ENCODE peak calls at places on chromosome 9, in nine cellular contexts. One of them, this sample, is unnamed. For H3K4me1, the result is how much of the 10 kb centered on the place peaks cover.

GRCh38 chr9:136457326-136457725 is 17.7 kb upstream of the INPP5E start:
- DNase-seq in fibroblast of lung: no peak
- DNase-seq in CD8-positive, alpha-beta T cell: no peak
- DNase-seq in neuronal stem cell: no peak
- DNase-seq in stomach: no peak
- DNase-seq in naive thymus-derived CD4-positive, alpha-beta T cell: no peak
- DNase-seq in neural progenitor cell: no peak
- DNase-seq in prostate gland: no peak
- DNase-seq in heart right ventricle: no peak
- DNase-seq in this sample: no peak

GRCh38 chr9:111728617-111729366 is 65.9 kb downstream of the SHOC1 start:
- DNase-seq in fibroblast of lung: peak
- DNase-seq in CD8-positive, alpha-beta T cell: no peak
- DNase-seq in neuronal stem cell: no peak
- DNase-seq in stomach: no peak
- DNase-seq in naive thymus-derived CD4-positive, alpha-beta T cell: no peak
- DNase-seq in neural progenitor cell: no peak
- DNase-seq in prostate gland: no peak
- DNase-seq in heart right ventricle: no peak
- DNase-seq in this sample: peak

GRCh38 chr9:108972626-108973209 is 38.5 kb downstream of the ABITRAM start:
- DNase-seq in fibroblast of lung: peak
- DNase-seq in CD8-positive, alpha-beta T cell: no peak
- DNase-seq in neuronal stem cell: no peak
- DNase-seq in stomach: no peak
- DNase-seq in naive thymus-derived CD4-positive, alpha-beta T cell: no peak
- DNase-seq in neural progenitor cell: no peak
- DNase-seq in prostate gland: no peak
- DNase-seq in heart right ventricle: no peak
- DNase-seq in this sample: peak

GRCh38 chr9:120765910-120766309 is 27.3 kb downstream of the FBXW2 start:
- DNase-seq in fibroblast of lung: no peak
- DNase-seq in CD8-positive, alpha-beta T cell: no peak
- DNase-seq in neuronal stem cell: no peak
- DNase-seq in stomach: no peak
- DNase-seq in naive thymus-derived CD4-positive, alpha-beta T cell: no peak
- DNase-seq in neural progenitor cell: peak
- DNase-seq in prostate gland: no peak
- DNase-seq in heart right ventricle: no peak
- DNase-seq in this sample: no peak

GRCh38 chr9:89473762-89474469 is 24.0 kb downstream of the SEMA4D start:
- DNase-seq in fibroblast of lung: peak
- DNase-seq in CD8-positive, alpha-beta T cell: no peak
- DNase-seq in neuronal stem cell: no peak
- DNase-seq in stomach: no peak
- DNase-seq in naive thymus-derived CD4-positive, alpha-beta T cell: no peak
- DNase-seq in neural progenitor cell: no peak
- DNase-seq in prostate gland: no peak
- DNase-seq in heart right ventricle: no peak
- DNase-seq in this sample: no peak

GRCh38 chr9:38768351-38768761 is 48.4 kb upstream of the FAM240B start:
- DNase-seq in fibroblast of lung: peak
- DNase-seq in CD8-positive, alpha-beta T cell: no peak
- DNase-seq in neuronal stem cell: no peak
- DNase-seq in stomach: no peak
- DNase-seq in naive thymus-derived CD4-positive, alpha-beta T cell: no peak
- DNase-seq in neural progenitor cell: no peak
- DNase-seq in prostate gland: no peak
- DNase-seq in heart right ventricle: no peak
- DNase-seq in this sample: no peak

GRCh38 chr9:112119225-112120045 is 55.7 kb downstream of the SUSD1 start:
- DNase-seq in fibroblast of lung: peak
- DNase-seq in CD8-positive, alpha-beta T cell: no peak
- DNase-seq in neuronal stem cell: no peak
- DNase-seq in stomach: peak
- DNase-seq in naive thymus-derived CD4-positive, alpha-beta T cell: no peak
- DNase-seq in neural progenitor cell: no peak
- DNase-seq in prostate gland: peak
- DNase-seq in heart right ventricle: no peak
- DNase-seq in this sample: no peak

GRCh38 chr9:97573482-97574073 is 59.6 kb downstream of the TSTD2 start:
- DNase-seq in fibroblast of lung: no peak
- DNase-seq in CD8-positive, alpha-beta T cell: no peak
- DNase-seq in neuronal stem cell: no peak
- DNase-seq in stomach: no peak
- DNase-seq in naive thymus-derived CD4-positive, alpha-beta T cell: no peak
- DNase-seq in neural progenitor cell: no peak
- DNase-seq in prostate gland: no peak
- DNase-seq in heart right ventricle: no peak
- DNase-seq in this sample: no peak

GRCh38 chr9:130846487-130847305 is 11.6 kb downstream of the ABL1 start:
- DNase-seq in fibroblast of lung: peak
- DNase-seq in CD8-positive, alpha-beta T cell: no peak
- DNase-seq in neuronal stem cell: no peak
- DNase-seq in stomach: peak
- DNase-seq in naive thymus-derived CD4-positive, alpha-beta T cell: no peak
- DNase-seq in neural progenitor cell: no peak
- DNase-seq in prostate gland: no peak
- DNase-seq in heart right ventricle: peak
- DNase-seq in this sample: peak

GRCh38 chr9:92947268-92948031 is at the start of gene FGD3:
- DNase-seq in fibroblast of lung: peak
- DNase-seq in CD8-positive, alpha-beta T cell: no peak
- DNase-seq in neuronal stem cell: no peak
- DNase-seq in stomach: peak
- DNase-seq in naive thymus-derived CD4-positive, alpha-beta T cell: no peak
- DNase-seq in neural progenitor cell: peak
- DNase-seq in prostate gland: no peak
- DNase-seq in heart right ventricle: peak
- DNase-seq in this sample: peak

GRCh38 chr9:92196909-92197308 is 81.7 kb upstream of the SPTLC1 start:
- DNase-seq in fibroblast of lung: peak
- DNase-seq in CD8-positive, alpha-beta T cell: no peak
- DNase-seq in neuronal stem cell: no peak
- DNase-seq in stomach: no peak
- DNase-seq in naive thymus-derived CD4-positive, alpha-beta T cell: no peak
- DNase-seq in neural progenitor cell: no peak
- DNase-seq in prostate gland: no peak
- DNase-seq in heart right ventricle: no peak
- DNase-seq in this sample: no peak

GRCh38 chr9:96719538-96720315 is 58.2 kb downstream of the ZNF510 start:
- DNase-seq in fibroblast of lung: no peak
- DNase-seq in CD8-positive, alpha-beta T cell: no peak
- DNase-seq in neuronal stem cell: no peak
- DNase-seq in stomach: peak
- DNase-seq in naive thymus-derived CD4-positive, alpha-beta T cell: no peak
- DNase-seq in neural progenitor cell: no peak
- DNase-seq in prostate gland: no peak
- DNase-seq in heart right ventricle: no peak
- DNase-seq in this sample: no peak

GRCh38 chr9:127223810-127224177 is 40.8 kb upstream of the GARNL3 start:
- DNase-seq in fibroblast of lung: no peak
- DNase-seq in CD8-positive, alpha-beta T cell: no peak
- DNase-seq in neuronal stem cell: no peak
- DNase-seq in stomach: no peak
- DNase-seq in naive thymus-derived CD4-positive, alpha-beta T cell: no peak
- DNase-seq in neural progenitor cell: no peak
- DNase-seq in prostate gland: no peak
- DNase-seq in heart right ventricle: no peak
- DNase-seq in this sample: no peak

GRCh38 chr9:4849364-4849763 is 56.6 kb downstream of the RCL1 start:
- DNase-seq in fibroblast of lung: no peak
- DNase-seq in CD8-positive, alpha-beta T cell: no peak
- DNase-seq in neuronal stem cell: no peak
- DNase-seq in stomach: no peak
- DNase-seq in naive thymus-derived CD4-positive, alpha-beta T cell: no peak
- DNase-seq in neural progenitor cell: no peak
- DNase-seq in prostate gland: no peak
- DNase-seq in heart right ventricle: no peak
- DNase-seq in this sample: no peak

GRCh38 chr9:127903557-127904475 is 4.4 kb upstream of the ST6GALNAC6 start:
- DNase-seq in fibroblast of lung: no peak
- DNase-seq in CD8-positive, alpha-beta T cell: peak
- DNase-seq in neuronal stem cell: no peak
- DNase-seq in stomach: peak
- DNase-seq in naive thymus-derived CD4-positive, alpha-beta T cell: peak
- DNase-seq in neural progenitor cell: no peak
- DNase-seq in prostate gland: no peak
- DNase-seq in heart right ventricle: peak
- DNase-seq in this sample: no peak

GRCh38 chr9:136342191-136343120 is 15.1 kb downstream of the GPSM1 start:
- DNase-seq in fibroblast of lung: peak
- DNase-seq in CD8-positive, alpha-beta T cell: peak
- DNase-seq in neuronal stem cell: peak
- DNase-seq in stomach: peak
- DNase-seq in naive thymus-derived CD4-positive, alpha-beta T cell: no peak
- DNase-seq in neural progenitor cell: peak
- DNase-seq in prostate gland: peak
- DNase-seq in heart right ventricle: peak
- DNase-seq in this sample: peak

GRCh38 chr9:3676766-3677165 is 151.0 kb upstream of the RFX3 start:
- DNase-seq in fibroblast of lung: no peak
- DNase-seq in CD8-positive, alpha-beta T cell: no peak
- DNase-seq in neuronal stem cell: no peak
- DNase-seq in stomach: no peak
- DNase-seq in naive thymus-derived CD4-positive, alpha-beta T cell: no peak
- DNase-seq in neural progenitor cell: no peak
- DNase-seq in prostate gland: peak
- DNase-seq in heart right ventricle: no peak
- DNase-seq in this sample: no peak

GRCh38 chr9:93143830-93144530 is 9.9 kb upstream of the NINJ1 start:
- DNase-seq in fibroblast of lung: no peak
- DNase-seq in CD8-positive, alpha-beta T cell: peak
- DNase-seq in neuronal stem cell: no peak
- DNase-seq in stomach: no peak
- DNase-seq in naive thymus-derived CD4-positive, alpha-beta T cell: peak
- DNase-seq in neural progenitor cell: no peak
- DNase-seq in prostate gland: peak
- DNase-seq in heart right ventricle: no peak
- DNase-seq in this sample: no peak

GRCh38 chr9:103483471-103484096 is 488.5 kb downstream of the CYLC2 start:
- DNase-seq in fibroblast of lung: no peak
- DNase-seq in CD8-positive, alpha-beta T cell: no peak
- DNase-seq in neuronal stem cell: no peak
- DNase-seq in stomach: no peak
- DNase-seq in naive thymus-derived CD4-positive, alpha-beta T cell: no peak
- DNase-seq in neural progenitor cell: no peak
- DNase-seq in prostate gland: no peak
- DNase-seq in heart right ventricle: no peak
- DNase-seq in this sample: no peak

GRCh38 chr9:86795861-86796497 is 151.3 kb downstream of the GAS1 start:
- DNase-seq in fibroblast of lung: peak
- DNase-seq in CD8-positive, alpha-beta T cell: no peak
- DNase-seq in neuronal stem cell: no peak
- DNase-seq in stomach: no peak
- DNase-seq in naive thymus-derived CD4-positive, alpha-beta T cell: no peak
- DNase-seq in neural progenitor cell: peak
- DNase-seq in prostate gland: no peak
- DNase-seq in heart right ventricle: no peak
- DNase-seq in this sample: no peak

GRCh38 chr9:86792136-86792535 is 155.2 kb downstream of the GAS1 start:
- DNase-seq in fibroblast of lung: peak
- DNase-seq in CD8-positive, alpha-beta T cell: no peak
- DNase-seq in neuronal stem cell: no peak
- DNase-seq in stomach: no peak
- DNase-seq in naive thymus-derived CD4-positive, alpha-beta T cell: no peak
- DNase-seq in neural progenitor cell: no peak
- DNase-seq in prostate gland: no peak
- DNase-seq in heart right ventricle: no peak
- DNase-seq in this sample: no peak

GRCh38 chr9:86794356-86795046 is 152.8 kb downstream of the GAS1 start:
- DNase-seq in fibroblast of lung: peak
- DNase-seq in CD8-positive, alpha-beta T cell: no peak
- DNase-seq in neuronal stem cell: no peak
- DNase-seq in stomach: no peak
- DNase-seq in naive thymus-derived CD4-positive, alpha-beta T cell: no peak
- DNase-seq in neural progenitor cell: no peak
- DNase-seq in prostate gland: no peak
- DNase-seq in heart right ventricle: no peak
- DNase-seq in this sample: peak

GRCh38 chr9:86796671-86797070 is 150.6 kb downstream of the GAS1 start:
- DNase-seq in fibroblast of lung: no peak
- DNase-seq in CD8-positive, alpha-beta T cell: no peak
- DNase-seq in neuronal stem cell: no peak
- DNase-seq in stomach: no peak
- DNase-seq in naive thymus-derived CD4-positive, alpha-beta T cell: no peak
- DNase-seq in neural progenitor cell: no peak
- DNase-seq in prostate gland: no peak
- DNase-seq in heart right ventricle: no peak
- DNase-seq in this sample: no peak

GRCh38 chr9:86795047-86795437 is 152.3 kb downstream of the GAS1 start:
- DNase-seq in fibroblast of lung: no peak
- DNase-seq in CD8-positive, alpha-beta T cell: no peak
- DNase-seq in neuronal stem cell: no peak
- DNase-seq in stomach: no peak
- DNase-seq in naive thymus-derived CD4-positive, alpha-beta T cell: no peak
- DNase-seq in neural progenitor cell: peak
- DNase-seq in prostate gland: no peak
- DNase-seq in heart right ventricle: no peak
- DNase-seq in this sample: no peak
- H3K27ac ChIP-seq in fibroblast of lung: no peak
- H3K27ac ChIP-seq in CD8-positive, alpha-beta T cell: no peak
- H3K27ac ChIP-seq in neuronal stem cell: no peak
- H3K27ac ChIP-seq in stomach: no peak
- H3K27ac ChIP-seq in naive thymus-derived CD4-positive, alpha-beta T cell: no peak
- H3K27ac ChIP-seq in neural progenitor cell: no peak
- H3K27ac ChIP-seq in prostate gland: no peak
- H3K27ac ChIP-seq in heart right ventricle: peak
- H3K27ac ChIP-seq in this sample: no peak

GRCh38 chr9:114894206-114894605 is 36.2 kb downstream of the TNFSF8 start:
- DNase-seq in fibroblast of lung: peak
- DNase-seq in CD8-positive, alpha-beta T cell: no peak
- DNase-seq in neuronal stem cell: no peak
- DNase-seq in stomach: no peak
- DNase-seq in naive thymus-derived CD4-positive, alpha-beta T cell: no peak
- DNase-seq in neural progenitor cell: no peak
- DNase-seq in prostate gland: no peak
- DNase-seq in heart right ventricle: no peak
- DNase-seq in this sample: no peak
- H3K4me1 ChIP-seq in fibroblast of lung: under half
- H3K4me1 ChIP-seq in CD8-positive, alpha-beta T cell: half or more
- H3K4me1 ChIP-seq in neuronal stem cell: under half
- H3K4me1 ChIP-seq in stomach: under half
- H3K4me1 ChIP-seq in naive thymus-derived CD4-positive, alpha-beta T cell: half or more
- H3K4me1 ChIP-seq in neural progenitor cell: under half
- H3K4me1 ChIP-seq in prostate gland: under half
- H3K4me1 ChIP-seq in heart right ventricle: under half
- H3K4me1 ChIP-seq in this sample: under half

GRCh38 chr9:122814545-122814944 is 13.8 kb downstream of the PDCL start:
- DNase-seq in fibroblast of lung: no peak
- DNase-seq in CD8-positive, alpha-beta T cell: no peak
- DNase-seq in neuronal stem cell: no peak
- DNase-seq in stomach: no peak
- DNase-seq in naive thymus-derived CD4-positive, alpha-beta T cell: no peak
- DNase-seq in neural progenitor cell: no peak
- DNase-seq in prostate gland: no peak
- DNase-seq in heart right ventricle: no peak
- DNase-seq in this sample: no peak
- H3K27ac ChIP-seq in fibroblast of lung: no peak
- H3K27ac ChIP-seq in CD8-positive, alpha-beta T cell: no peak
- H3K27ac ChIP-seq in neuronal stem cell: no peak
- H3K27ac ChIP-seq in stomach: no peak
- H3K27ac ChIP-seq in naive thymus-derived CD4-positive, alpha-beta T cell: no peak
- H3K27ac ChIP-seq in neural progenitor cell: no peak
- H3K27ac ChIP-seq in prostate gland: no peak
- H3K27ac ChIP-seq in heart right ventricle: no peak
- H3K27ac ChIP-seq in this sample: no peak

GRCh38 chr9:14214693-14215092 is 99.2 kb downstream of the NFIB start:
- DNase-seq in fibroblast of lung: no peak
- DNase-seq in CD8-positive, alpha-beta T cell: no peak
- DNase-seq in neuronal stem cell: no peak
- DNase-seq in stomach: no peak
- DNase-seq in naive thymus-derived CD4-positive, alpha-beta T cell: no peak
- DNase-seq in neural progenitor cell: no peak
- DNase-seq in prostate gland: no peak
- DNase-seq in heart right ventricle: no peak
- DNase-seq in this sample: no peak
- H3K4me1 ChIP-seq in fibroblast of lung: under half
- H3K4me1 ChIP-seq in CD8-positive, alpha-beta T cell: under half
- H3K4me1 ChIP-seq in neuronal stem cell: under half
- H3K4me1 ChIP-seq in stomach: half or more
- H3K4me1 ChIP-seq in naive thymus-derived CD4-positive, alpha-beta T cell: under half
- H3K4me1 ChIP-seq in neural progenitor cell: under half
- H3K4me1 ChIP-seq in prostate gland: under half
- H3K4me1 ChIP-seq in heart right ventricle: half or more
- H3K4me1 ChIP-seq in this sample: under half

This sample was measured in A673.